ENCODE peak calls at places on chromosome 6, in nine cellular contexts. W is tibial artery; D is HepG2; X is Kasumi-1; Y is stimulated activated CD4-positive, alpha-beta T cell treated with anti-CD3 and anti-CD28 coated beads, Interleukin-1b, Interleukin-23, amount 100 ng/mL, for 24 hours; L is kidney glomerular epithelial cell; Z is SW480; T is CD4-positive, CD25-positive, alpha-beta regulatory T cell; N is stimulated activated CD8-positive, alpha-beta memory T cell treated with anti-CD3 and anti-CD28 coated beads, Interleukin-12 subunit alpha, Interleukin-12 subunit beta, amount 100 ng/mL, for 4 hours. R is an unnamed sample.
A peak's percentile ranks its signal among the peaks of the same experiment; 100 is the strongest.

GRCh38 chr6:25302677-25303128 is 23.5 kb downstream of the CARMIL1 start:
- DNase-seq in L (peak; percentile 83), N (no peak), Z (no peak), D (no peak), Y (no peak), T (no peak), W (no peak), X (no peak), R (no peak)

GRCh38 chr6:130749402-130749801 is 77.8 kb upstream of the SMLR1 start:
- DNase-seq in Y (no peak), W (no peak), Z (no peak), X (no peak), D (peak; percentile 9), L (no peak), T (no peak), N (no peak), R (no peak)

GRCh38 chr6:155450194-155450593 is 5.4 kb downstream of the NOX3 start:
- DNase-seq in T (no peak), D (no peak), W (no peak), L (no peak), Z (no peak), N (no peak), Y (no peak), X (no peak), R (no peak)

GRCh38 chr6:44480097-44480539 is 92.6 kb downstream of the CDC5L start:
- DNase-seq in N (no peak), D (no peak), W (no peak), Z (no peak), Y (no peak), L (no peak), T (no peak), X (no peak), R (no peak)

GRCh38 chr6:12635813-12636212 is 80.8 kb upstream of the PHACTR1 start:
- DNase-seq in N (no peak), X (no peak), D (no peak), W (no peak), Z (no peak), Y (no peak), T (no peak), L (no peak), R (no peak)

GRCh38 chr6:126764696-126765095 is 353.8 kb upstream of the RSPO3 start:
- DNase-seq in Y (no peak), T (no peak), N (no peak), D (no peak), X (no peak), W (no peak), L (no peak), Z (no peak), R (no peak)

GRCh38 chr6:30555428-30556005 is 772 bp downstream of the GNL1 start:
- DNase-seq in X (no peak), Y (no peak), Z (no peak), N (no peak), W (peak; percentile 78), L (no peak), T (peak; percentile 25), D (no peak), R (peak; percentile 45)

GRCh38 chr6:136077834-136078576 is 172.1 kb downstream of the MTFR2 start:
- DNase-seq in W (no peak), Y (no peak), Z (no peak), L (no peak), N (no peak), T (no peak), D (no peak), X (no peak), R (no peak)

GRCh38 chr6:148090326-148090725 is 252.3 kb upstream of the SASH1 start:
- DNase-seq in W (no peak), L (no peak), T (no peak), X (no peak), Z (no peak), Y (no peak), D (no peak), N (no peak), R (no peak)

GRCh38 chr6:119368917-119369316 is 19.4 kb upstream of the MAN1A1 start:
- DNase-seq in Y (no peak), X (no peak), W (no peak), L (no peak), N (no peak), T (no peak), Z (no peak), D (no peak), R (no peak)

GRCh38 chr6:47146426-47147174 is 104.5 kb upstream of the ADGRF1 start:
- DNase-seq in D (no peak), T (no peak), X (no peak), N (no peak), Y (no peak), W (no peak), L (no peak), Z (no peak), R (no peak)

GRCh38 chr6:90375681-90376439 is 79.2 kb upstream of the BACH2 start:
- DNase-seq in L (peak; percentile 66), X (peak; percentile 8), W (no peak), Z (no peak), N (no peak), Y (no peak), T (no peak), D (no peak), R (no peak)

GRCh38 chr6:150112233-150112632 is 30.6 kb upstream of the PPP1R14C start:
- DNase-seq in W (peak; percentile 21), X (no peak), Y (no peak), Z (no peak), D (no peak), L (no peak), T (no peak), N (no peak), R (no peak)

GRCh38 chr6:131231886-131232285 is 96.6 kb downstream of the AKAP7 start:
- DNase-seq in D (no peak), X (no peak), Y (no peak), T (no peak), Z (no peak), N (no peak), L (no peak), W (no peak), R (no peak)

GRCh38 chr6:149924206-149924932 is 1.4 kb upstream of the RAET1G start:
- DNase-seq in Z (no peak), X (no peak), Y (no peak), W (peak; percentile 54), L (no peak), T (no peak), D (no peak), N (no peak), R (no peak)

GRCh38 chr6:36781669-36782068 is 57.6 kb downstream of the CPNE5 start:
- DNase-seq in W (no peak), L (no peak), Y (no peak), X (no peak), T (no peak), Z (no peak), N (no peak), D (no peak), R (no peak)

GRCh38 chr6:149289966-149290365 is 27.5 kb upstream of the TAB2 start:
- DNase-seq in X (no peak), Y (no peak), L (no peak), W (no peak), D (no peak), Z (no peak), T (no peak), N (no peak), R (no peak)

GRCh38 chr6:30260036-30260504 is 46.9 kb upstream of the TRIM26 start:
- DNase-seq in Z (no peak), D (no peak), W (no peak), X (no peak), T (peak; percentile 23), N (peak; percentile 31), Y (peak; percentile 16), L (no peak), R (no peak)

GRCh38 chr6:121485359-121485809 is 49.9 kb downstream of the GJA1 start:
- DNase-seq in L (peak; percentile 62), W (no peak), Y (no peak), D (no peak), X (no peak), N (no peak), T (no peak), Z (no peak), R (no peak)

GRCh38 chr6:139338845-139339244 is 35.6 kb downstream of the CITED2 start:
- DNase-seq in Z (no peak), D (no peak), Y (no peak), L (no peak), T (no peak), W (no peak), X (peak; percentile 85), N (no peak), R (no peak)

GRCh38 chr6:82217014-82217621 is 30.4 kb downstream of the IBTK start:
- DNase-seq in Y (no peak), X (no peak), L (peak; percentile 19), Z (no peak), T (no peak), W (no peak), N (no peak), D (no peak), R (no peak)

GRCh38 chr6:152981989-152982767 is 663 bp downstream of the FBXO5 start:
- DNase-seq in L (no peak), D (no peak), W (no peak), Y (peak; percentile 21), N (no peak), X (no peak), Z (no peak), T (no peak), R (peak; percentile 13)

GRCh38 chr6:128275681-128276080 is 244.7 kb downstream of the PTPRK start:
- DNase-seq in N (no peak), W (no peak), X (no peak), T (no peak), D (no peak), L (no peak), Z (no peak), Y (no peak), R (no peak)

GRCh38 chr6:111119550-111120329 is 32.4 kb downstream of the SLC16A10 start:
- DNase-seq in T (no peak), N (no peak), W (no peak), D (no peak), X (no peak), Z (no peak), L (no peak), Y (no peak), R (no peak)

GRCh38 chr6:27865952-27866369 is 46.2 kb downstream of the OR2B2 start:
- DNase-seq in W (no peak), Y (peak; percentile 48), N (no peak), T (no peak), L (no peak), Z (no peak), X (peak; percentile 52), D (no peak), R (peak; percentile 46)

GRCh38 chr6:137728386-137729349 is 138.4 kb upstream of the TNFAIP3 start:
- DNase-seq in L (peak; percentile 92), W (no peak), X (no peak), Z (no peak), D (peak; percentile 92), Y (no peak), T (no peak), N (no peak), R (no peak)

GRCh38 chr6:43957273-43957672 is 170.0 kb downstream of the MRPL14 start:
- DNase-seq in W (no peak), Z (no peak), T (no peak), X (no peak), N (no peak), Y (no peak), D (no peak), L (no peak), R (no peak)

GRCh38 chr6:20128018-20128417 is 84.3 kb downstream of the MBOAT1 start:
- DNase-seq in W (no peak), T (no peak), N (no peak), Y (no peak), Z (no peak), X (no peak), L (no peak), D (no peak), R (no peak)

GRCh38 chr6:121932071-121933009 is 467.1 kb upstream of the HSF2 start:
- DNase-seq in L (no peak), D (peak; percentile 10), T (no peak), N (no peak), W (peak; percentile 68), X (no peak), Z (peak; percentile 93), Y (no peak), R (no peak)

GRCh38 chr6:108260126-108260808 is 573 bp downstream of the SNX3 start:
- DNase-seq in Y (peak; percentile 5), D (no peak), N (peak; percentile 1), Z (peak; percentile 40), L (no peak), X (peak; percentile 35), W (no peak), T (peak; percentile 2), R (no peak)

GRCh38 chr6:37882724-37883413 is 63.3 kb downstream of the ZFAND3 start:
- DNase-seq in T (no peak), Z (no peak), Y (no peak), X (no peak), L (peak; percentile 70), D (peak; percentile 84), N (no peak), W (no peak), R (no peak)